ENCODE peak calls at places on chromosomes 13 and 19, in nine cellular contexts. D, X, V, G, C, L, H, J and U are unnamed samples.

GRCh38 chr19:30224689-30225606 is 147.2 kb upstream of the ZNF536 start:
- DNase-seq in D (no peak), X (no peak), V (peak), G (no peak), C (no peak), L (no peak), H (peak), J (peak), U (no peak)

GRCh38 chr13:44627441-44627840 is 51.3 kb upstream of the TSC22D1 start:
- DNase-seq in D (no peak), X (no peak), V (no peak), G (no peak), C (no peak), L (no peak), H (no peak), J (no peak), U (no peak)

GRCh38 chr19:13693933-13694332 is 70.4 kb upstream of the MRI1 start:
- DNase-seq in D (no peak), X (no peak), V (no peak), G (no peak), C (no peak), L (no peak), H (peak), J (no peak), U (no peak)

GRCh38 chr19:35029737-35030256 is 473 bp upstream of the SCN1B start:
- DNase-seq in D (no peak), X (no peak), V (no peak), G (no peak), C (no peak), L (no peak), H (peak), J (no peak), U (no peak)

GRCh38 chr19:34555447-34555846 is 73.9 kb downstream of the WTIP start:
- DNase-seq in D (no peak), X (no peak), V (peak), G (no peak), C (no peak), L (no peak), H (peak), J (peak), U (no peak)

GRCh38 chr19:42023121-42023942 is 29.3 kb upstream of the ATP1A3 start:
- DNase-seq in D (no peak), X (no peak), V (peak), G (no peak), C (no peak), L (peak), H (peak), J (peak), U (peak)

GRCh38 chr13:29954082-29955043 is 103.9 kb upstream of the UBL3 start:
- DNase-seq in D (peak), X (no peak), V (no peak), G (no peak), C (peak), L (no peak), H (no peak), J (no peak), U (peak)

GRCh38 chr19:4267901-4268815 is 10.9 kb upstream of the SHD start:
- DNase-seq in D (no peak), X (no peak), V (no peak), G (no peak), C (no peak), L (peak), H (no peak), J (no peak), U (peak)

GRCh38 chr19:1837222-1837565 is 11.1 kb downstream of the REXO1 start:
- DNase-seq in D (no peak), X (no peak), V (no peak), G (no peak), C (no peak), L (no peak), H (no peak), J (no peak), U (no peak)

GRCh38 chr19:29016926-29017760 is 195.8 kb downstream of the UQCRFS1 start:
- DNase-seq in D (no peak), X (no peak), V (no peak), G (no peak), C (no peak), L (no peak), H (no peak), J (no peak), U (no peak)

GRCh38 chr19:18760440-18761383 is 30.4 kb downstream of the COMP start:
- DNase-seq in D (no peak), X (no peak), V (no peak), G (no peak), C (no peak), L (no peak), H (no peak), J (no peak), U (no peak)

GRCh38 chr19:58055483-58055874 is 3.6 kb upstream of the ZNF135 start:
- DNase-seq in D (no peak), X (no peak), V (no peak), G (no peak), C (no peak), L (no peak), H (no peak), J (no peak), U (no peak)
- H3K4me3 ChIP-seq in D (no peak), X (no peak), V (no peak), G (no peak), C (no peak), L (no peak), H (peak), J (peak), U (no peak)

DNA sequence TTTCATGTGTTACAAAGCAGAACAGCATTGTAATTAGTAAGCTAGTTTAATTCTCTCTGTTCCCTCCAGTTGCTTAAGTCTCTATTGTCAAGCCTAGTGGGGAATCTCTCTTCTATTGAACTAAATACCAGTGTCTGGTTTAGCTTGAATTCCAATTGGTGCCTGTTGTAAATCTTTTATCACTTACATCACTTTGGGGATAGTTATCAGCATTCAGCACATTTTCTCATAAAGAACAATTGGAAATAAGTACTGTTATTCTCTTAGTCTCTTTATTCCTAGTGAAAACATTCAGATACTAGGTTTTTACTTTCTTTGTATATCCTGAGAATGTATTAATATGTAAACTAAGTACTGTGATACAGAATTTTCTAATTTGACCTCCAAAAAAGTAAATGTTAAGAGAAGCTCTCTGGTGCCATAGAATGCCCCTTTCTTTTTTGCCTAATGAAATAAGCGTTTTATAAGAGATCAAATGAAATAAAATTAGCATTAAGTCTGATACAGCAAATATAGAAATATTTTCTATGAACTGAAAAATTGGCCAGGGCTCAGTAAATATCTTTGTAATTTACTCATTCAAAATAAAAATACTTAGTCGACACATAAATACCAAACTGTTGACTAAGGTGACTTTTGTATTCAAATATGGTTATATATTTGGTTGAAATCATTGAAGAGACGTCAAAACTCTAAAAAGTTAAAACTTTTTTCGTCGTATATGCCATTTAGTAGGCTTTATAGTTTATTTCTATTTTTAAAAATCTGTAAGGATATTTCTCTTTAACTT is 25.4 kb downstream of the IPO5 start:
- DNase-seq in D (no peak), X (no peak), V (no peak), G (no peak), C (no peak), L (no peak), H (peak), J (peak), U (no peak)
- H3K27ac ChIP-seq in D (no peak), X (no peak), V (no peak), G (peak), C (no peak), L (no peak), H (peak), J (no peak), U (no peak)

DNA sequence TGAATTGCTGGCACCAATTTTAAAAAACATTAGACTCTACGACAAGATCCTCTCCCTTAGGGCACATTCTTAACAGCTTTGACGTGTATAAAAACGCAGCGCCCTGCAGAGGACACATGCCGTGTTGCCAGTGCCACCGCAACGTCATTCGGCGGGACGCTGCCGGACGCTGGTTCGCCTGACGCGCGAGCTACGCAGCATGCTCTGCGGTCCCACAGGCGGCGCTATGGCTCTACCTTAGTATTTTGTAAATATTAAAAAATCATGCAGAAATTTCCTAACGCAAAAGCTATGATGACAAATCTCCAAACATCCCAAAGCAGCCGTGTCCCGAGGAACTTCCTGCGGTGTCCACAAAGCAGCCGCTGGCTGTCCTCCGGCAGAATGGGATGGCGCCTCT is 4.2 kb upstream of the ADPRHL1 start:
- DNase-seq in D (no peak), X (no peak), V (no peak), G (no peak), C (no peak), L (no peak), H (peak), J (peak), U (no peak)
- H3K4me3 ChIP-seq in D (no peak), X (no peak), V (no peak), G (no peak), C (no peak), L (no peak), H (no peak), J (no peak), U (no peak)

GRCh38 chr19:49861127-49861526 is 6.2 kb downstream of the PNKP start:
- DNase-seq in D (no peak), X (no peak), V (no peak), G (peak), C (no peak), L (peak), H (peak), J (peak), U (peak)
- H3K27ac ChIP-seq in D (no peak), X (no peak), V (no peak), G (peak), C (no peak), L (peak), H (peak), J (no peak), U (no peak)

GRCh38 chr13:95643009-95643408 is 1.5 kb downstream of the DZIP1 start:
- DNase-seq in D (no peak), X (no peak), V (no peak), G (no peak), C (no peak), L (no peak), H (peak), J (no peak), U (no peak)

GRCh38 chr13:95643471-95643813 is 1.1 kb downstream of the DZIP1 start:
- DNase-seq in D (no peak), X (no peak), V (no peak), G (no peak), C (no peak), L (no peak), H (peak), J (peak), U (no peak)

GRCh38 chr13:95643814-95644598 is 500 bp downstream of the DZIP1 start:
- DNase-seq in D (no peak), X (no peak), V (no peak), G (no peak), C (no peak), L (no peak), H (peak), J (peak), U (no peak)

GRCh38 chr13:95641291-95641811 is 3.2 kb downstream of the DZIP1 start:
- DNase-seq in D (no peak), X (no peak), V (no peak), G (no peak), C (no peak), L (peak), H (peak), J (no peak), U (peak)

GRCh38 chr13:95641961-95642621 is 2.4 kb downstream of the DZIP1 start:
- DNase-seq in D (no peak), X (no peak), V (no peak), G (no peak), C (no peak), L (peak), H (peak), J (peak), U (peak)
- H3K4me3 ChIP-seq in D (peak), X (peak), V (no peak), G (peak), C (no peak), L (peak), H (peak), J (peak), U (no peak)

DNA sequence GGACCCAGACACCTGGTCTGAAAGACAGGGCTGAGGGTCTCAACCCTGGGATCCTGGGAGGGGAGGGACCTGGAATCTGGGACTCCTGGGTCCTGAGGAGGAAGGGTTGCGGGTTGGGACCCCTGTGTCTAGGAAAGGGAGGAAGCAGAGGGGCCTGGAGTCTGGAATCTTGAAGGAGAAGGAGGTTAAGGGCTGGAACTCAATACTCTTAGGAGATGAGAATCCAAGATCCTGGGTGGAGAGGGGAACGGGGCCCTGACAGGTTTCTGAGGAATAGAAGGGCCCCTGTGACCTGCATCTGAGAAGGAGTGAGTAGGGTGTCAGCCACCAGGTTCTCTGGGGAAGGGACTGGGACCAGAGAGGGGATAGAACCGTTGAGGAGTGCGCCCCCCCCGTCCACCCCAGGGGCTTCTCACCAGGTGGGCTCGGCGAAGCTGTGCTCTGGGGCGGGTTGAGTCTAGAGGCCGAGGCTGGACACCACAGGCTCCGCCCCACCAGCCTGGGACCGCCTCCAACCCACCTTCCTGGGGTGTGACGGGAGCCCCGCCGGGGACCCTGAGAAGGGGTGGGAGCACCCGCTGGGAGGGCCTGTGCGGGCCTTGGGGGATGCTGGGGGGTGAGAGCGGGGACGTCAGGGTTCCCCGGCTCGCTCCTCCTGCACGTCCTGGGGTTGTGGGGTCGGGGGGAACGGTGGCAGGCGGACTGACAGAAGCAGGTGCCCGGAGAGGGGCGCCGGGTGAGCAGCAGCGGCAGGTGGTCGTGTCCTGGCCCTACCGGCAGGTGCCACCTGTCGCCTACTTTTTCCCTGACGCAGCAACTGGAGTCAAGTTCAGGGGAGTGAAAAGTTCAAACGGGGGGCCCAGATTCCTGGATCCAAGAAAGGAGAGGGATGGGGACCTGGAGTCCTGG is at the start of gene MAMSTR:
- DNase-seq in D (no peak), X (no peak), V (no peak), G (no peak), C (no peak), L (no peak), H (peak), J (no peak), U (no peak)
- H3K27ac ChIP-seq in D (peak), X (no peak), V (peak), G (peak), C (peak), L (peak), H (no peak), J (peak), U (no peak)